ENCODE peak calls at places on chromosome 21, in seven cellular contexts. G is skeletal muscle cell; D is naive thymus-derived CD8-positive, alpha-beta T cell; U is stimulated activated CD8-positive, alpha-beta memory T cell treated with anti-CD3 and anti-CD28 coated beads, Interleukin-12 subunit alpha, Interleukin-12 subunit beta, amount 100 ng/mL, for 1 hour; P is bronchial epithelial cell; F is NCI-H2171; V is EH. S is an unnamed sample.

GRCh38 chr21:36579898-36580297 is 100.0 kb upstream of the CLDN14 start:
- DNase-seq in G (no peak), V (no peak), P (no peak), U (no peak), D (no peak), F (no peak), S (no peak)

GRCh38 chr21:14554948-14555347 is 8.8 kb upstream of the SAMSN1 start:
- DNase-seq in G (no peak), U (no peak), F (no peak), P (peak), V (no peak), D (no peak), S (no peak)

GRCh38 chr21:41578083-41578482 is 70.1 kb upstream of the TMPRSS2 start:
- DNase-seq in G (no peak), U (no peak), P (no peak), F (no peak), D (no peak), V (no peak), S (no peak)

GRCh38 chr21:45768741-45769049 is 125.2 kb downstream of the PCBP3 start:
- DNase-seq in U (no peak), G (no peak), F (no peak), P (no peak), V (no peak), D (no peak), S (no peak)

GRCh38 chr21:16741228-16741665 is 771.6 kb upstream of the CXADR start:
- DNase-seq in V (no peak), D (no peak), U (no peak), F (no peak), P (no peak), G (no peak), S (no peak)

GRCh38 chr21:37032877-37033471 is 26.5 kb downstream of the RIPPLY3 start:
- DNase-seq in V (peak), D (no peak), P (peak), G (peak), U (no peak), F (no peak), S (no peak)

GRCh38 chr21:44049182-44049581 is 37.1 kb downstream of the TRAPPC10 start:
- DNase-seq in G (no peak), V (no peak), F (no peak), U (no peak), D (no peak), P (no peak), S (no peak)

GRCh38 chr21:15141236-15141970 is 76.6 kb upstream of the NRIP1 start:
- DNase-seq in V (no peak), U (no peak), D (no peak), G (no peak), P (peak), F (no peak), S (no peak)

S was measured in CMK.